ENCODE peak calls at places on chromosomes 5 and 9, in ten cellular contexts. T is HEK293T; B is NCI-H2081 treated with DMSO at 0.1 percent for 48 hours; C is kidney tubule cell; Q is astrocyte of the spinal cord; Y is EL; S is stimulated activated CD8-positive, alpha-beta memory T cell treated with anti-CD3 and anti-CD28 coated beads, Interleukin-4, amount 100 ng/mL, for 1 hour; K is amniotic stem cell; U is iPS-NIHi11; P is NAMALWA. D is an unnamed sample.

GRCh38 chr9:87054999-87055686 is 107.8 kb upstream of the GAS1 start:
- DNase-seq in P (no peak), T (no peak), U (no peak), Q (no peak), B (no peak), Y (no peak), S (no peak), K (no peak), C (no peak), D (no peak)

GRCh38 chr5:10329808-10330481 is 22.2 kb upstream of the CMBL start:
- DNase-seq in P (no peak), K (no peak), C (no peak), B (no peak), Y (peak), U (no peak), S (no peak), Q (peak), T (no peak), D (no peak)

GRCh38 chr9:114000063-114000454 is 78.0 kb downstream of the AMBP start:
- DNase-seq in Q (no peak), B (no peak), S (no peak), Y (no peak), T (no peak), C (no peak), U (no peak), K (no peak), P (no peak), D (no peak)

GRCh38 chr9:77714077-77714549 is 66.0 kb upstream of the GNA14 start:
- DNase-seq in Y (peak), Q (peak), S (no peak), U (no peak), T (no peak), K (peak), P (no peak), C (no peak), B (no peak), D (no peak)

GRCh38 chr9:137739371-137739915 is 120.6 kb downstream of the EHMT1 start:
- DNase-seq in S (no peak), Q (no peak), K (no peak), Y (no peak), B (no peak), P (no peak), U (no peak), T (no peak), C (no peak), D (no peak)

GRCh38 chr5:74056789-74057164 is 430.8 kb downstream of the ARHGEF28 start:
- DNase-seq in S (no peak), P (peak), B (no peak), T (no peak), C (peak), U (no peak), K (no peak), Q (peak), Y (peak), D (no peak)

GRCh38 chr9:114721491-114722362 is 39.7 kb upstream of the TEX48 start:
- DNase-seq in B (peak), Y (no peak), S (no peak), T (no peak), K (no peak), C (peak), U (peak), P (no peak), Q (no peak), D (no peak)

GRCh38 chr9:21690561-21690960 is 111.9 kb upstream of the MTAP start:
- DNase-seq in P (no peak), K (no peak), Y (peak), T (no peak), B (no peak), C (no peak), Q (peak), S (no peak), U (no peak), D (no peak)

GRCh38 chr5:79236364-79236969 is 536 bp downstream of the JMY start:
- DNase-seq in Y (peak), S (no peak), T (peak), K (no peak), Q (peak), B (no peak), U (peak), C (peak), P (peak), D (no peak)

GRCh38 chr9:134136117-134136996 is 475 bp downstream of the WDR5 start:
- DNase-seq in C (peak), S (no peak), T (peak), K (no peak), Y (peak), U (no peak), Q (peak), P (peak), B (no peak), D (no peak)

GRCh38 chr9:88161144-88161543 is 22.9 kb upstream of the SPATA31C2 start:
- DNase-seq in C (no peak), P (no peak), K (no peak), T (no peak), B (no peak), Q (no peak), S (no peak), Y (no peak), U (peak), D (no peak)

GRCh38 chr9:114507726-114508125 is 2.5 kb upstream of the WHRN start:
- DNase-seq in T (peak), B (no peak), U (no peak), S (no peak), P (peak), Y (no peak), C (peak), K (no peak), Q (no peak), D (no peak)

GRCh38 chr5:88452820-88453219 is 184.2 kb upstream of the TMEM161B start:
- DNase-seq in C (peak), Q (peak), T (no peak), P (no peak), Y (peak), B (no peak), U (peak), S (no peak), K (no peak), D (no peak)

GRCh38 chr9:109027176-109027575 is 13.9 kb upstream of the CTNNAL1 start:
- DNase-seq in Q (peak), S (no peak), C (no peak), P (no peak), K (no peak), B (no peak), U (no peak), Y (no peak), T (no peak), D (no peak)

GRCh38 chr5:168301593-168302388 is 10.3 kb downstream of the WWC1 start:
- DNase-seq in T (no peak), P (no peak), B (no peak), K (no peak), Q (no peak), Y (peak), S (no peak), C (peak), U (peak), D (no peak)

GRCh38 chr5:15577132-15577531 is 77.2 kb downstream of the FBXL7 start:
- DNase-seq in Y (no peak), B (no peak), Q (no peak), T (no peak), K (no peak), C (peak), P (no peak), S (no peak), U (no peak), D (no peak)

GRCh38 chr9:95807326-95807947 is 68.1 kb upstream of the ERCC6L2 start:
- DNase-seq in Q (peak), U (no peak), Y (no peak), T (no peak), P (no peak), S (no peak), B (no peak), K (no peak), C (no peak), D (no peak)

GRCh38 chr5:167908596-167908995 is 382.8 kb upstream of the WWC1 start:
- DNase-seq in B (no peak), Y (peak), T (no peak), C (peak), U (no peak), P (no peak), S (no peak), K (no peak), Q (peak), D (no peak)

GRCh38 chr5:6379246-6379645 is 899 bp upstream of the MED10 start:
- DNase-seq in K (no peak), C (no peak), Q (no peak), B (no peak), T (no peak), S (no peak), Y (no peak), U (no peak), P (no peak), D (no peak)

GRCh38 chr9:4986291-4986690 is 1.2 kb downstream of the JAK2 start:
- DNase-seq in B (no peak), T (no peak), U (no peak), S (no peak), Q (peak), Y (no peak), P (no peak), K (no peak), C (peak), D (no peak)

GRCh38 chr5:153902026-153902425 is 136.7 kb downstream of the FAM114A2 start:
- DNase-seq in U (no peak), K (no peak), Q (no peak), P (no peak), T (no peak), B (no peak), Y (no peak), C (no peak), S (no peak), D (no peak)

GRCh38 chr5:52809884-52810283 is 22.2 kb downstream of the ITGA1 start:
- DNase-seq in Y (peak), B (no peak), C (peak), T (no peak), K (no peak), P (no peak), U (no peak), S (no peak), Q (peak), D (no peak)

GRCh38 chr5:127615916-127616315 is 33.0 kb upstream of the CTXN3 start:
- DNase-seq in S (no peak), P (no peak), K (no peak), B (no peak), C (peak), T (no peak), U (no peak), Y (peak), Q (no peak), D (no peak)

GRCh38 chr5:76016258-76016657 is 66.9 kb upstream of the SV2C start:
- DNase-seq in P (peak), K (no peak), U (no peak), C (no peak), T (no peak), Q (no peak), Y (no peak), B (no peak), S (no peak), D (no peak)

GRCh38 chr9:109110326-109111014 is 9.3 kb downstream of the TMEM245 start:
- DNase-seq in K (no peak), Q (peak), Y (peak), P (peak), T (no peak), S (no peak), C (peak), B (no peak), U (no peak), D (no peak)

GRCh38 chr5:113221294-113222176 is 213.3 kb downstream of the TSSK1B start:
- DNase-seq in P (no peak), B (no peak), C (peak), T (no peak), S (no peak), Y (peak), Q (no peak), K (no peak), U (no peak), D (no peak)

GRCh38 chr9:130444565-130445221 is at the start of gene ASS1:
- DNase-seq in K (no peak), C (peak), Y (peak), S (no peak), P (peak), U (peak), Q (peak), B (no peak), T (peak), D (no peak)

GRCh38 chr5:73233461-73234151 is 60.6 kb downstream of the TMEM174 start:
- DNase-seq in P (no peak), S (no peak), C (peak), Q (peak), U (peak), Y (no peak), B (no peak), K (no peak), T (no peak), D (no peak)